ENCODE peak calls at places on chromosomes 12 and 14, in seven cellular contexts. One of them, this sample, is unnamed. For H3K27me3, the result is how much of the 10 kb centered on the place peaks cover.

GRCh38 chr12:68334136-68334535 is 2.0 kb upstream of the MDM1 start:
- DNase-seq in body of pancreas: no peak
- DNase-seq in Karpas-422: no peak
- DNase-seq in bronchial epithelial cell: no peak
- DNase-seq in GM06990: no peak
- DNase-seq in right lobe of liver: no peak
- DNase-seq in cardiac muscle cell: no peak
- DNase-seq in this sample: peak

GRCh38 chr14:92037989-92038388 is 1.9 kb downstream of the TRIP11 start:
- DNase-seq in body of pancreas: no peak
- DNase-seq in Karpas-422: no peak
- DNase-seq in bronchial epithelial cell: no peak
- DNase-seq in GM06990: no peak
- DNase-seq in right lobe of liver: no peak
- DNase-seq in cardiac muscle cell: no peak
- DNase-seq in this sample: no peak

GRCh38 chr14:76947078-76947837 is 81.2 kb downstream of the IRF2BPL start:
- DNase-seq in body of pancreas: peak
- DNase-seq in Karpas-422: peak
- DNase-seq in bronchial epithelial cell: peak
- DNase-seq in GM06990: peak
- DNase-seq in right lobe of liver: peak
- DNase-seq in cardiac muscle cell: peak
- DNase-seq in this sample: peak

GRCh38 chr14:63770187-63770807 is 42.4 kb upstream of the SGPP1 start:
- DNase-seq in body of pancreas: peak
- DNase-seq in Karpas-422: peak
- DNase-seq in bronchial epithelial cell: peak
- DNase-seq in GM06990: no peak
- DNase-seq in right lobe of liver: no peak
- DNase-seq in cardiac muscle cell: no peak
- DNase-seq in this sample: peak

GRCh38 chr12:108959748-108960655 is 60.9 kb downstream of the SVOP start:
- DNase-seq in body of pancreas: no peak
- DNase-seq in Karpas-422: no peak
- DNase-seq in bronchial epithelial cell: no peak
- DNase-seq in GM06990: no peak
- DNase-seq in right lobe of liver: no peak
- DNase-seq in cardiac muscle cell: no peak
- DNase-seq in this sample: no peak

GRCh38 chr14:96424104-96424989 is 32.4 kb downstream of the AK7 start:
- DNase-seq in body of pancreas: peak
- DNase-seq in Karpas-422: peak
- DNase-seq in bronchial epithelial cell: peak
- DNase-seq in GM06990: peak
- DNase-seq in right lobe of liver: peak
- DNase-seq in cardiac muscle cell: peak
- DNase-seq in this sample: peak

GRCh38 chr12:7588703-7589329 is 76.9 kb downstream of the APOBEC1 start:
- DNase-seq in body of pancreas: peak
- DNase-seq in Karpas-422: peak
- DNase-seq in bronchial epithelial cell: peak
- DNase-seq in GM06990: no peak
- DNase-seq in right lobe of liver: no peak
- DNase-seq in cardiac muscle cell: peak
- DNase-seq in this sample: peak

GRCh38 chr14:66082009-66082408 is 404.2 kb upstream of the CCDC196 start:
- DNase-seq in body of pancreas: no peak
- DNase-seq in Karpas-422: no peak
- DNase-seq in bronchial epithelial cell: no peak
- DNase-seq in GM06990: no peak
- DNase-seq in right lobe of liver: no peak
- DNase-seq in cardiac muscle cell: no peak
- DNase-seq in this sample: no peak

GRCh38 chr12:32181498-32182175 is 75.0 kb downstream of the BICD1 start:
- DNase-seq in body of pancreas: no peak
- DNase-seq in Karpas-422: no peak
- DNase-seq in bronchial epithelial cell: no peak
- DNase-seq in GM06990: no peak
- DNase-seq in right lobe of liver: no peak
- DNase-seq in cardiac muscle cell: no peak
- DNase-seq in this sample: no peak

GRCh38 chr12:66092559-66093269 is 37.8 kb downstream of the LLPH start:
- DNase-seq in body of pancreas: no peak
- DNase-seq in Karpas-422: no peak
- DNase-seq in bronchial epithelial cell: peak
- DNase-seq in GM06990: no peak
- DNase-seq in right lobe of liver: no peak
- DNase-seq in cardiac muscle cell: no peak
- DNase-seq in this sample: no peak

GRCh38 chr12:1807489-1807888 is 12.9 kb upstream of the LRTM2 start:
- DNase-seq in body of pancreas: no peak
- DNase-seq in Karpas-422: no peak
- DNase-seq in bronchial epithelial cell: no peak
- DNase-seq in GM06990: no peak
- DNase-seq in right lobe of liver: peak
- DNase-seq in cardiac muscle cell: no peak
- DNase-seq in this sample: no peak

GRCh38 chr12:52119398-52120254 is 40.1 kb downstream of the SMIM41 start:
- DNase-seq in body of pancreas: peak
- DNase-seq in Karpas-422: peak
- DNase-seq in bronchial epithelial cell: peak
- DNase-seq in GM06990: peak
- DNase-seq in right lobe of liver: peak
- DNase-seq in cardiac muscle cell: peak
- DNase-seq in this sample: peak

GRCh38 chr14:54189358-54190354 is 207.2 kb upstream of the CDKN3 start:
- DNase-seq in body of pancreas: no peak
- DNase-seq in Karpas-422: no peak
- DNase-seq in bronchial epithelial cell: peak
- DNase-seq in GM06990: no peak
- DNase-seq in right lobe of liver: no peak
- DNase-seq in cardiac muscle cell: no peak
- DNase-seq in this sample: no peak

GRCh38 chr14:24690492-24690891 is 56.5 kb upstream of the GZMB start:
- DNase-seq in body of pancreas: no peak
- DNase-seq in Karpas-422: peak
- DNase-seq in bronchial epithelial cell: no peak
- DNase-seq in GM06990: no peak
- DNase-seq in right lobe of liver: no peak
- DNase-seq in cardiac muscle cell: no peak
- DNase-seq in this sample: peak

GRCh38 chr12:82852529-82852928 is 165.8 kb downstream of the TMTC2 start:
- DNase-seq in body of pancreas: no peak
- DNase-seq in Karpas-422: no peak
- DNase-seq in bronchial epithelial cell: no peak
- DNase-seq in GM06990: no peak
- DNase-seq in right lobe of liver: no peak
- DNase-seq in cardiac muscle cell: no peak
- DNase-seq in this sample: no peak

GRCh38 chr14:103391048-103391447 is 5.8 kb downstream of the MARK3 start:
- DNase-seq in body of pancreas: no peak
- DNase-seq in Karpas-422: peak
- DNase-seq in bronchial epithelial cell: peak
- DNase-seq in GM06990: no peak
- DNase-seq in right lobe of liver: no peak
- DNase-seq in cardiac muscle cell: peak
- DNase-seq in this sample: peak

GRCh38 chr12:132622437-132623071 is 4.0 kb downstream of the P2RX2 start:
- DNase-seq in body of pancreas: no peak
- DNase-seq in Karpas-422: peak
- DNase-seq in bronchial epithelial cell: peak
- DNase-seq in GM06990: no peak
- DNase-seq in right lobe of liver: no peak
- DNase-seq in cardiac muscle cell: no peak
- DNase-seq in this sample: no peak

GRCh38 chr14:103136388-103137271 is 13.4 kb downstream of the TNFAIP2 start:
- DNase-seq in body of pancreas: no peak
- DNase-seq in Karpas-422: no peak
- DNase-seq in bronchial epithelial cell: peak
- DNase-seq in GM06990: no peak
- DNase-seq in right lobe of liver: peak
- DNase-seq in cardiac muscle cell: no peak
- DNase-seq in this sample: peak

GRCh38 chr12:113030875-113031525 is 25.5 kb upstream of the DTX1 start:
- DNase-seq in body of pancreas: peak
- DNase-seq in Karpas-422: peak
- DNase-seq in bronchial epithelial cell: peak
- DNase-seq in GM06990: peak
- DNase-seq in right lobe of liver: no peak
- DNase-seq in cardiac muscle cell: peak
- DNase-seq in this sample: peak

GRCh38 chr12:1500095-1500801 is 94.1 kb downstream of the FBXL14 start:
- DNase-seq in body of pancreas: no peak
- DNase-seq in Karpas-422: no peak
- DNase-seq in bronchial epithelial cell: no peak
- DNase-seq in GM06990: no peak
- DNase-seq in right lobe of liver: no peak
- DNase-seq in cardiac muscle cell: no peak
- DNase-seq in this sample: no peak

GRCh38 chr12:42446761-42447160 is 120.8 kb downstream of the PPHLN1 start:
- DNase-seq in body of pancreas: no peak
- DNase-seq in Karpas-422: peak
- DNase-seq in bronchial epithelial cell: peak
- DNase-seq in GM06990: no peak
- DNase-seq in right lobe of liver: no peak
- DNase-seq in cardiac muscle cell: no peak
- DNase-seq in this sample: peak

GRCh38 chr14:53462931-53463778 is 310.0 kb upstream of the DDHD1 start:
- DNase-seq in body of pancreas: no peak
- DNase-seq in Karpas-422: no peak
- DNase-seq in bronchial epithelial cell: peak
- DNase-seq in GM06990: no peak
- DNase-seq in right lobe of liver: no peak
- DNase-seq in cardiac muscle cell: peak
- DNase-seq in this sample: peak

DNA sequence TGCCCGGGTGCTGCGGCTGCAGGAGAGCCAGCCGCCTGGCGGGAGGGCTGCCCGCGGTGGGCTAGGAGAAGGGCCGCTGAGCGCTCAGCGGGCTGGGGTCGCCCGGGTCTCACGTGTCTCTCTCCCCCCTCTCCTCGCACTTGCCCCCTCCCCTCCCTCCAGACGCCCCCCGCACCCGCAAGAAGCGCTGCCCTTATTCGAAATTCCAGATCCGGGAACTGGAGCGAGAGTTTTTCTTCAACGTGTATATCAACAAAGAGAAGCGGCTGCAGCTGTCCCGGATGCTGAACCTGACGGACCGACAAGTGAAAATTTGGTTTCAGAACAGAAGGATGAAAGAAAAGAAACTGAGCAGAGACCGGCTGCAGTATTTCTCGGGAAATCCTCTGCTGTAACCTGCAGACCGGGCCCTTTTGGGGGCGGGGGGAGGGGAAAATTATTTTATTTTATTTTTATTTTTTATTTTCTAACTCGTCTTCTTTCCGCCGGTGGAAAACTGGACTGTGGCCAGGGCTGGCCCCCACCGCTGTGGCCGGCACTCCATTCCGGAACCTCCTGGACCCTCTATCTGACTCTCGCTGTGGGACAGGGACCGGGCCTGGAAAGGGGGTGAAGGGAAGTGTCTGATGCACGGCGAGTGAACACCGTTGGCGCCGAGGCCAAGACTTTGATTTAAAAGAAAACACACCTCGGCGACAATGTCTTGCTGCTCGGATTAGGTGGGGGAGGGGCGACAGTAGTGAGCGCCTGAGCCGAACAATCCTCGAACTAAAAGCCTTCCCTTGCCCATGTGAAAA is 463 bp upstream of the HOTAIR start:
- DNase-seq in body of pancreas: no peak
- DNase-seq in Karpas-422: no peak
- DNase-seq in bronchial epithelial cell: no peak
- DNase-seq in GM06990: no peak
- DNase-seq in right lobe of liver: peak
- DNase-seq in cardiac muscle cell: no peak
- DNase-seq in this sample: peak
- H3K4me3 ChIP-seq in body of pancreas: no peak
- H3K4me3 ChIP-seq in Karpas-422: peak
- H3K4me3 ChIP-seq in bronchial epithelial cell: no peak
- H3K4me3 ChIP-seq in GM06990: peak
- H3K4me3 ChIP-seq in right lobe of liver: no peak
- H3K4me3 ChIP-seq in cardiac muscle cell: no peak
- H3K4me3 ChIP-seq in this sample: peak

GRCh38 chr14:105257464-105257863 is 9.1 kb downstream of the BTBD6 start:
- DNase-seq in body of pancreas: no peak
- DNase-seq in Karpas-422: no peak
- DNase-seq in bronchial epithelial cell: no peak
- DNase-seq in GM06990: no peak
- DNase-seq in right lobe of liver: no peak
- DNase-seq in cardiac muscle cell: no peak
- DNase-seq in this sample: no peak
- H3K27me3 ChIP-seq in body of pancreas: under half
- H3K27me3 ChIP-seq in Karpas-422: under half
- H3K27me3 ChIP-seq in bronchial epithelial cell: under half
- H3K27me3 ChIP-seq in GM06990: under half
- H3K27me3 ChIP-seq in right lobe of liver: under half
- H3K27me3 ChIP-seq in cardiac muscle cell: under half
- H3K27me3 ChIP-seq in this sample: under half

GRCh38 chr14:58639842-58640484 is 2.2 kb downstream of the DACT1 start:
- DNase-seq in body of pancreas: no peak
- DNase-seq in Karpas-422: peak
- DNase-seq in bronchial epithelial cell: peak
- DNase-seq in GM06990: no peak
- DNase-seq in right lobe of liver: no peak
- DNase-seq in cardiac muscle cell: peak
- DNase-seq in this sample: peak
- H3K4me3 ChIP-seq in body of pancreas: no peak
- H3K4me3 ChIP-seq in Karpas-422: no peak
- H3K4me3 ChIP-seq in bronchial epithelial cell: no peak
- H3K4me3 ChIP-seq in GM06990: peak
- H3K4me3 ChIP-seq in right lobe of liver: no peak
- H3K4me3 ChIP-seq in cardiac muscle cell: peak
- H3K4me3 ChIP-seq in this sample: peak

DNA sequence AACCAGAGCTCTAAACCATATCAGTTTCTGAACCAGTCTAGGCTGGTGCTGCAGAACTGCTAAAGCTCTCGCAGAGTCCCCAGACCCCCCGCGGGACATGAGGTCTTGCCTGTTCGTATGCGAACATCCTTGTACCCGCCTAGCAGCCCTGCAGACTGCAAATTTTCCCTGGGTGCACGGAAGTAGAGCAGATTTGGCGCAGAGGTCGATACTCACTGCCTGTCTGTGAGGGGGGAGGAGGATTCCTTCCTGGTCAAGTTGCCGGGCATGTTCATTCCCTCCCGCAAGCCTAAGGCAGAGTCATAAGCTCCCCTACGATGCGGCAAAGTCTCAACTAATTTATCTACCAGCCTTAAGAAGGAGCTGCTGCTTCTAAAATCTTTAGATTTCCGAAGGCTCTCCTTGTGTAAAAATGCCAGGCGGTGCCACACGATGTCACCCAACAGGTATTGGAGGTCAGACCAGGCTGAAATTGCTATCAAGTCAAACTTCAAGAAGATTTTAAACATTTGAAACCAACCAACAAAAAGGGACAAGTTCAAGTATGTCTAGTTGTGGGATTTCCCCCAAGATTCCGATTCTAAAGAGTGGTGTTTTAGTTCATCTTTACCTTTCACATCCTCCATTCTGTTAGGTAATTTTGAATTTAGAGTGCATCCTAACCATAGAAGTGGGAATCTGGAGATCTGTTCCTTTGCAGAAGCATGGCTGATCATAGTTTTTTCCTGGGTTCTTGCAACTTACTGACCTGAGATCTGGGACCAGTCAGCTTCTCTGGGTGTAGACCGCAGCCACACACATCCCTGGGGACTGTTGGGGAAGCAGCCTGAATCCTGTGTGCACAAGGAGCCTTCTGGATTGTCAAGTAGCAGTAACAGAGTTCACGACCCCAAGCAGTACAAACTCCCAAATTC is 1.6 kb upstream of the PAX9 start:
- DNase-seq in body of pancreas: no peak
- DNase-seq in Karpas-422: peak
- DNase-seq in bronchial epithelial cell: peak
- DNase-seq in GM06990: no peak
- DNase-seq in right lobe of liver: no peak
- DNase-seq in cardiac muscle cell: no peak
- DNase-seq in this sample: peak
- H3K27me3 ChIP-seq in body of pancreas: under half
- H3K27me3 ChIP-seq in Karpas-422: under half
- H3K27me3 ChIP-seq in bronchial epithelial cell: under half
- H3K27me3 ChIP-seq in GM06990: under half
- H3K27me3 ChIP-seq in right lobe of liver: half or more
- H3K27me3 ChIP-seq in cardiac muscle cell: half or more
- H3K27me3 ChIP-seq in this sample: half or more

This sample was measured in GM23338.